ENCODE peak calls at places on chromosomes 16 and 17, in ten cellular contexts. D is pancreas; I is IMR-90; Q is bronchial epithelial cell; V is lower lobe of right lung; B is fibroblast of lung; A is mucosa of descending colon; C is cardiac muscle cell; N is tibial nerve; E is naive thymus-derived CD4-positive, alpha-beta T cell. Y is an unnamed sample.

GRCh38 chr16:68696514-68696913 is 40.6 kb upstream of the CDH1 start:
- DNase-seq in V (peak; percentile 30), Q (no peak), D (no peak), A (no peak), E (no peak), C (no peak), N (no peak), I (no peak), B (no peak), Y (no peak)

GRCh38 chr16:9199312-9199711 is 107.9 kb downstream of the HAPSTR1 start:
- DNase-seq in B (no peak), D (no peak), N (no peak), Q (no peak), C (no peak), A (no peak), E (no peak), V (no peak), I (no peak), Y (no peak)

GRCh38 chr17:4162366-4162765 is 19.4 kb downstream of the CYB5D2 start:
- DNase-seq in V (no peak), B (no peak), A (no peak), I (no peak), Q (no peak), N (no peak), C (no peak), D (no peak), E (no peak), Y (no peak)

GRCh38 chr17:51251010-51251409 is 8.8 kb downstream of the MBTD1 start:
- DNase-seq in N (no peak), A (no peak), E (no peak), C (peak; percentile 1), I (peak; percentile 44), V (no peak), Q (peak; percentile 18), B (no peak), D (no peak), Y (no peak)

GRCh38 chr16:11056989-11057645 is 112.8 kb downstream of the CLEC16A start:
- DNase-seq in A (no peak), N (no peak), C (no peak), I (no peak), Q (peak; percentile 67), V (no peak), E (no peak), D (no peak), B (no peak), Y (no peak)

GRCh38 chr16:85528528-85529387 is 84.4 kb upstream of the GSE1 start:
- DNase-seq in N (no peak), B (no peak), E (no peak), C (peak; percentile 25), D (no peak), Q (no peak), A (no peak), I (no peak), V (no peak), Y (no peak)

GRCh38 chr17:16977932-16978331 is 6.0 kb upstream of the TNFRSF13B start:
- DNase-seq in E (no peak), Q (peak; percentile 9), C (peak; percentile 29), I (peak; percentile 38), A (no peak), N (no peak), V (no peak), D (no peak), B (peak; percentile 86), Y (no peak)

GRCh38 chr17:39484178-39484577 is 22.9 kb downstream of the CDK12 start:
- DNase-seq in I (no peak), V (no peak), Q (no peak), B (no peak), N (no peak), D (no peak), E (no peak), A (no peak), C (no peak), Y (peak; percentile 61)

GRCh38 chr17:59853168-59853918 is 39.4 kb downstream of the TUBD1 start:
- DNase-seq in D (no peak), C (peak; percentile 76), V (no peak), B (peak; percentile 96), I (peak; percentile 100), E (peak; percentile 43), Q (peak; percentile 100), A (peak; percentile 83), N (no peak), Y (peak; percentile 56)

GRCh38 chr16:85454171-85454883 is 158.8 kb upstream of the GSE1 start:
- DNase-seq in E (no peak), Q (no peak), N (no peak), C (no peak), D (no peak), V (no peak), B (no peak), A (no peak), I (no peak), Y (no peak)

GRCh38 chr17:50070908-50071680 is 15.2 kb downstream of the ITGA3 start:
- DNase-seq in C (no peak), V (no peak), I (no peak), N (no peak), A (no peak), E (no peak), B (no peak), Q (no peak), D (no peak), Y (no peak)
- H3K36me3 ChIP-seq in C (peaks cover 7% of the 10 kb centered on the region), V (peaks cover 94% of the 10 kb centered on the region), I (peaks cover 52% of the 10 kb centered on the region), N (peaks cover 63% of the 10 kb centered on the region), A (no peaks in the 10 kb centered on the region), E (peaks cover 7% of the 10 kb centered on the region), B (peaks cover 39% of the 10 kb centered on the region), Q (peaks cover 72% of the 10 kb centered on the region), D (peaks cover 5% of the 10 kb centered on the region), Y (no peaks in the 10 kb centered on the region)

GRCh38 chr16:70770291-70770967 is 30.5 kb downstream of the VAC14 start:
- DNase-seq in N (no peak), B (no peak), D (no peak), Q (no peak), A (no peak), V (no peak), I (no peak), E (no peak), C (no peak), Y (no peak)

GRCh38 chr16:70769131-70769530 is 31.8 kb downstream of the VAC14 start:
- DNase-seq in V (no peak), Q (no peak), N (no peak), E (no peak), C (no peak), B (no peak), A (no peak), I (no peak), D (no peak), Y (no peak)

GRCh38 chr16:70770968-70771552 is 29.9 kb downstream of the VAC14 start:
- DNase-seq in C (peak; percentile 62), I (peak; percentile 54), V (no peak), E (peak; percentile 46), D (no peak), A (no peak), B (peak; percentile 39), Q (peak; percentile 48), N (peak; percentile 76), Y (peak; percentile 77)

GRCh38 chr16:70768205-70768580 is 32.8 kb downstream of the VAC14 start:
- DNase-seq in N (no peak), A (no peak), Q (no peak), E (no peak), C (no peak), D (no peak), B (no peak), V (no peak), I (no peak), Y (no peak)

DNA sequence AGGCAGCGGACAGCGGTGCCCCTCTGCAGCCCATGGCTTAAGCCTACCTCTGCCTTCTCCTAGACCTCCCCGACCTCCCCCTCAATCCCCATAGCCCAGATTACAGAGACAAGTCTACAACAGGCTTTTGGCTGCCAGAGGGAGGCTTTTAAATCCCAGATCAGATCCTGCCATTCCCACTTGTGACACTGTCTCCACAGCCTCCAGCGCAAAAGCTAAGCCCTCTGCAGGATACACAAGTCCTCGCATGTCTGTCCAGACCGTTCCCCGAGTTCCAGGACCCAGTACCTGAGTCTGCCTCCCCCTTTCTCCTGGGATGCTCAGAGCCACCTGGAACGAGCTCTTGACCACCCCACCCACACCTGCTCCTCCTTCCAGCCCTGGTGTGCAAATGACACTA is 31.2 kb downstream of the VAC14 start:
- DNase-seq in D (no peak), A (no peak), Q (no peak), I (no peak), C (no peak), E (no peak), V (no peak), B (no peak), N (no peak), Y (no peak)
- H3K4me3 ChIP-seq in D (no peak overlapping the region), A (no peak overlapping the region), Q (no peak overlapping the region), I (no peak overlapping the region), C (no peak overlapping the region), E (no peak overlapping the region), V (no peak overlapping the region), B (no peak overlapping the region), N (no peak overlapping the region), Y (no peak overlapping the region)

GRCh38 chr17:42488032-42488431 is 29.4 kb downstream of the ATP6V0A1 start:
- DNase-seq in E (peak; percentile 2), I (no peak), Q (no peak), N (no peak), B (no peak), V (no peak), A (no peak), C (no peak), D (no peak), Y (no peak)

GRCh38 chr17:42485680-42486079 is 27.0 kb downstream of the ATP6V0A1 start:
- DNase-seq in V (no peak), E (no peak), B (no peak), C (peak; percentile 21), D (no peak), A (no peak), Q (peak; percentile 7), I (no peak), N (no peak), Y (no peak)

GRCh38 chr17:42484304-42484703 is 25.6 kb downstream of the ATP6V0A1 start:
- DNase-seq in C (peak; percentile 29), Q (no peak), V (no peak), E (peak; percentile 74), I (no peak), N (peak; percentile 7), D (no peak), B (no peak), A (no peak), Y (no peak)
- H3K36me3 ChIP-seq in C (peaks cover 33% of the 10 kb centered on the region), Q (peaks cover 8% of the 10 kb centered on the region), V (peaks cover 98% of the 10 kb centered on the region), E (peaks cover 15% of the 10 kb centered on the region), I (peaks cover 47% of the 10 kb centered on the region), N (peaks cover 98% of the 10 kb centered on the region), D (peaks cover 19% of the 10 kb centered on the region), B (peaks cover 9% of the 10 kb centered on the region), A (peaks cover 6% of the 10 kb centered on the region), Y (peaks cover 27% of the 10 kb centered on the region)

DNA sequence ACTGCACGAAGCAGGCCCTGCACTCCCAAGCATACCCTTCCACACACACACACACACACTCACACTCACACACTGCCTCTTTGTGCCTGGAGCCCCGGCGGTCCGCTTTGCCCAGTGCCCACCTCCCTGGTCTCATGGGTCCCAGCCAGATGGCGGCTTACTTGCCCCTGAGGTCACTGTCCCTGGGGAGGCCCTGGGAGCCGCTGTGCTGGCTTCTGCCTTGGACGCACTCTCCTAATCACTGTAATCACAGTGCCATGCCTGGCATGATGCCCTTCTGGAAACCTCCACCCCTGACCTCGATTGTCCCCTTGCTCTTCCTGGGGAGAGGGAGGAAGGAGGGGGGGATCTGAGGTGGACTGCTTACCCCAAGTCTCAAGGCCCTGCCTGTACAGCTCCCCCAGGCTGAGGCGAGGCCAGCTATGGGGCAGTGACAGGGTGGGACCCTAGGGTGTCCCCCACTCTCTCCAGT is 36.0 kb downstream of the ARHGAP23 start:
- DNase-seq in Q (no peak), D (no peak), A (no peak), E (no peak), N (peak; percentile 45), C (no peak), I (no peak), B (peak; percentile 34), V (no peak), Y (no peak)
- H3K4me3 ChIP-seq in Q (no peak overlapping the region), D (no peak overlapping the region), A (no peak overlapping the region), E (no peak overlapping the region), N (peak overlapping the region; percentile 33), C (no peak overlapping the region), I (no peak overlapping the region), B (no peak overlapping the region), V (peak overlapping the region; percentile 52), Y (no peak overlapping the region)